ENCODE peak calls at places on chromosomes 11 and 22, in nine cellular contexts. K, C, H, F, G, O, A, R and Y are unnamed samples.

GRCh38 chr11:78019808-78020207 is 3.3 kb downstream of the KCTD14 start:
- DNase-seq in K (no peak), H (no peak), G (no peak), F (no peak), R (no peak), O (no peak), A (no peak), C (no peak), Y (no peak)

GRCh38 chr11:110093407-110094297 is 460 bp downstream of the ZC3H12C start:
- DNase-seq in R (peak), G (peak), F (no peak), H (peak), K (peak), O (peak), C (peak), A (peak), Y (no peak)

GRCh38 chr11:118705111-118705741 is 25.8 kb upstream of the TREH start:
- DNase-seq in H (no peak), G (no peak), C (no peak), R (no peak), K (peak), F (no peak), A (no peak), O (no peak), Y (peak)

GRCh38 chr22:42670921-42671709 is 21.9 kb upstream of the CYB5R3 start:
- DNase-seq in K (peak), R (no peak), H (no peak), A (no peak), F (no peak), G (no peak), C (peak), O (no peak), Y (no peak)

GRCh38 chr11:18540207-18541009 is 13.7 kb upstream of the TSG101 start:
- DNase-seq in O (no peak), A (peak), C (peak), R (no peak), K (no peak), G (no peak), F (peak), H (peak), Y (no peak)

GRCh38 chr22:45538284-45538683 is 35.6 kb downstream of the FBLN1 start:
- DNase-seq in F (no peak), R (peak), H (no peak), G (no peak), C (no peak), K (no peak), A (no peak), O (no peak), Y (no peak)

GRCh38 chr22:30314918-30315317 is 11.8 kb downstream of the TBC1D10A start:
- DNase-seq in A (no peak), F (no peak), C (no peak), O (peak), R (no peak), G (no peak), K (no peak), H (no peak), Y (no peak)

GRCh38 chr22:17772963-17773605 is 1.2 kb downstream of the BID start:
- DNase-seq in C (no peak), K (no peak), O (no peak), F (no peak), A (no peak), H (peak), R (no peak), G (peak), Y (no peak)

GRCh38 chr11:112670806-112671570 is 290.2 kb upstream of the NCAM1 start:
- DNase-seq in C (no peak), R (no peak), H (no peak), A (no peak), F (no peak), O (no peak), G (no peak), K (no peak), Y (no peak)

DNA sequence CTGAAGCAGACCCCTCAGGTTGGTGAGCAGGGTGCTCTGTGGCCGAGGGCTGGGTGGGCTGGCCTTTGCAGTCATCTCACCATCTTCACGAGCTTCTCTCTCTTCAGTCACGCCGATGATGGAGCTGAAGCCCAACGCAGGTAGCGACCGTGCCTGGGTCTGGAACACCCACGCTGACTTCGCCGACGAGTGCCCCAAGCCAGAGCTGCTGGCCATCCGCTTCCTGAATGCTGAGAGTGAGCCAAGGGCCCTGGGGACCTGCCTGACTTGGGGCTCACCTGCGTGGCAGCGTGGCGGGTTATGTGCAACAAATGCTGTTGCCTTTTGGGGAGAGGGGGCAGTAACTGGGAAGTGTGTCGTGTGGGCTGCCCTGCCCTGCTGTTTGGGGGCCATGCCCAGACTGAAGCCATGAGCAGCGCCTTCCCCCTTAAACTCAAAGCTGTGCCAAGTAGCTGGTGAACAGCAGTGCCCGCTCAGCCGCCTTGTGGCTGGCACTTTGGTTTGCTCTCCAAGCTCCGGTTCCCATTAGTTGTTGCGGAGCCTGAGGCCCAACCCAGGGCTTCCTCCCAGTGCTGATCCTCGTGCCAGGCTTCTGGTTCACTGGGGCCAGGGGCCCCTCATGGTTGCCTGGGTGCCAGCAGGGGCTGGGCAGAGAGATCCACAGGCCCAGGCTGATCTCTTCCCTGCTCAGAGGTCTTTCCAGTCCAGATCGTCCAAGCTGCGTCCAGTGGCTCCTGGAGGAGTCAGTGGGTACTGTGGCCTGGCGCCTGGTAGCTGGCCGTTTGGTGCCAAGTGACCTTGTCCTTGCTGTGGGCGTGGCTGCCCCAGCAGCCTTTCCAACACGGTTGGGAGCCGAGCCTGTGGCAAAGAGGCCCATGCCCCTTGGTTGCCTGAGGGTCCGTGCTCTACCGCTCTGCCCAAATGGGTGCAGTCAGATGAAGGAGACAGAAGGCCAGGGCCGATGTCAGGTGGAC is 6.1 kb upstream of the ZDHHC8 start:
- DNase-seq in R (no peak), A (no peak), C (no peak), F (no peak), H (no peak), O (no peak), K (no peak), G (no peak), Y (no peak)
- TF ChIP-seq POLR2AphosphoS5 in R (no peak), A (no peak), C (no peak), F (no peak), H (no peak), O (no peak), K (no peak), G (peak), Y (no peak)

DNA sequence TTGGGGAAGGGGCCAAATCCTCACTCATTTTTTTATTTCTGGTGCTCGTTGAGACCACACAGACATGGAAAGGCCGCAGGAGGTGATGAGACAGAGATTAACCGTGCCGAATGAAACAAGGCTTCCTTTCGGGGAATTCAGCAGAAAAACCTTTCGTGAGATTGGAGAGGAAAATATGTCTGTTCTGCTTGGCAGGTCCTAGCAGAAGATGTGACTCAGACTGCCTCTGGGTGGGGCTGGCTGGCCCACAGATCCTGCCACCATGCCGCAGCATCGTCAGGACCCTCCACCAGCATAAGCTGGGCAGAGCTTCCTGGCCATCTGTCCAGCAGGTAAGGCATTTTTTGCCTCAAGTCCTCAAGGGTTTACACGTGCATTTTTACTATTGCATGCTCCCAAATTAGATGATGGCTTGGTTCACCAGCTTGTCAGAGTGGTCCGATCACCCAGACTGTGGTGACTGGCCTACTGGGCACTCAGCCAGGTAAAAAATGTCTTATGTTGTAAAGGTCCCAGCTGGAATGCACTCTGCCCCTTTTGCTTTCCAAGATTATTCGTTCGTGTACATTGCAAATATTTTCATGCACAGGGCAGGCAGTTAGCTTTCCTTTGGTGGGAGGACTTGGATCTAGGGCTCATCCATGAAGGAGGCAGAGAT is 1.5 kb downstream of the DDB2 start:
- DNase-seq in R (peak), O (no peak), C (peak), H (no peak), G (no peak), F (no peak), K (peak), A (peak), Y (no peak)
- H3K4me3 ChIP-seq in R (peak), O (peak), C (peak), H (peak), G (peak), F (peak), K (peak), A (peak), Y (peak)

GRCh38 chr22:37817705-37818311 is 5.4 kb upstream of the GALR3 start:
- DNase-seq in A (peak), K (peak), F (no peak), H (peak), G (peak), O (peak), R (peak), C (peak), Y (no peak)
- TF ChIP-seq POLR2AphosphoS5 in A (peak), K (peak), F (no peak), H (peak), G (peak), O (peak), R (peak), C (peak), Y (no peak)

GRCh38 chr11:67372993-67373915 is at the start of gene CLCF1:
- DNase-seq in R (no peak), H (peak), G (peak), A (peak), C (no peak), K (peak), F (no peak), O (peak), Y (peak)

GRCh38 chr11:67373916-67374570 is 645 bp upstream of the CLCF1 start:
- DNase-seq in O (peak), G (peak), A (peak), K (peak), C (peak), H (peak), F (peak), R (peak), Y (peak)

GRCh38 chr11:67376022-67376386 is 2.6 kb upstream of the CLCF1 start:
- DNase-seq in O (no peak), F (no peak), A (no peak), C (no peak), K (no peak), R (no peak), H (no peak), G (no peak), Y (no peak)

GRCh38 chr11:67375320-67376021 is 2.1 kb upstream of the CLCF1 start:
- DNase-seq in G (no peak), A (no peak), O (no peak), K (no peak), R (no peak), H (peak), C (no peak), F (no peak), Y (no peak)

DNA sequence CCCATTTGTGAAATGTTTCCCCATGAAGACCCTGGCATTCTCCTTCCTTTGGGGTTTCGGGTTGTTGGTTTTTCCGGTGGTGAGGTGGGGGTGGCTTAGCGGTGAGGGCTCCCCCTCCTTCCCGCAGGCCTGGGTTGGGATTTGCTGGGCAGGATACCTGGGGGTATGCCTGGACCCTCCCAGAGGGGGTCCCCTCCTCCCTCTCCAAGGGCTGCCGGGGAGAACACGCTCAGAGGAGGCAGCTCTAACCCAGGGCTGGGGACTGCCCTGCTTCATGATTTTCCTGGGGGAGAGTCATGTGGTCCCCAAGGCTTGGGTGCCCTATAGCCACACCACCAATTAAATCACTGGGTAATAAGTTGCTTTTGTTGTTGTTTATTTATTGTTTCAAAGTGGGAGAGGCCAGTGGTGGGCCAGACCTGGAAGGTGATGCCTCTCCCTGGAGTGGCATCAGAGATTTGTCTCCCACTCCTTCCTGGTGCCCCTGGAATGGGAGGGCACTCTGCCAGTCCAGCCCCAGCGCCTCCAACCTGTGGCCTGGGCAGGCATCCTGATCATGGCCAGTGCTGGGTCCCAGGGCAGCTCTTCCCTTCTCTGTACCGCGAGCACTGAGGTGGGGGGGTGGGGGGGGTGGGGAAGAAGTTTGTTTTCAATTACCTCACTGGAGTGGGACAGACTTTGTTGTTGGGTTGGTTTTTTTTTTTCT is 1.3 kb upstream of the CLCF1 start:
- DNase-seq in F (no peak), A (no peak), H (no peak), G (peak), O (no peak), C (no peak), K (no peak), R (no peak), Y (no peak)
- H3K4me3 ChIP-seq in F (peak), A (peak), H (peak), G (no peak), O (peak), C (no peak), K (no peak), R (peak), Y (no peak)

GRCh38 chr11:117201906-117202305 is 2.7 kb downstream of the TAGLN start:
- DNase-seq in K (no peak), A (no peak), H (no peak), R (no peak), F (no peak), O (no peak), C (no peak), G (no peak), Y (no peak)
- TF ChIP-seq POLR2AphosphoS5 in K (peak), A (no peak), H (no peak), R (no peak), F (no peak), O (no peak), C (no peak), G (peak), Y (no peak)

DNA sequence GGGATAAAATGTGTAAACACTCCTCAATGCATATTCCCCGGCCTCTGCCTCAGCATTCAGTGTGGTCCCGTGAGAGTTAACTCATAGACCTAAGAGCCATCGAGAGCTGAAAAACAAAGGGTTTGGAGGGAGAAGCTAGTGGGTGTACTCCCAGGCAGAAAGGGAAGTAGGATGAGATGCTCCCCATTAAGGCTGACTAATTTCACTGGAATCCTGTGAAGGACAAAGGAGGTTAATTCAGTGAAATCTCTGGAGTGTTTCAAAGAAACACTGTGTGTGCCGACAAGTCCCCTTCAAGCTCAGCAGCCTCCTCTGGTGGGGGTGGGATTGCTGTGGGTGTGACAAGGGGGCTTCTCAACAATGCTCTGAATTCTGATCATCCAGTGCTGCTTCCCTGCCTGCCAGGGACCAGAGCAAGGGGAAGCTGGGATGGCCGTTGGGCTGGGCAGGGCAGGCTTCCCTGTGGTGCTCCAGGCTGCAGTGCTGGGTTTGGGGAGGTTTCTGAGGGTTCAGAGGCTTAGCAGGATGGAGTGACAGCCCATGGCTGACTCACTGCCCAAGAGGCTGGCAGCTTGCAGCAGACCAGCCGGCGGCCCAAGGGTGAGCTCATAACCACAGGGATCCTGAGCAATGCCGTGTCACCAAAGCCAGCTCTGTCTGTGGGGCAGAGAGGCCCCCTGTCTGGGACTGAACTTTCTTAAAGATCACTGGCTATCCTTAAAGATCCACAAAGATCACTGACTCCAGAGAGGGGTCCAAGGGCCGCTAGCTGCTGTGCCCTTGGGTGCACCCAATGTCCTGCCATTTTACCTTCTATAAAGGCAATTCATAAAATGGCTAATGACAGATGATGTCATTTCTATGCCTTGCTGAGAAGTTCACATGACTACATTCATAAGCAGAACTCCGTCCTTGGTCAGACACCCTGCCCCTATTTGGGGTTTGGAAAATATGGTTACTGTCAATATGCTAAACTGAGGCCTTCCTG is 61.3 kb upstream of the BMAL1 start:
- DNase-seq in G (no peak), F (peak), K (no peak), R (no peak), O (no peak), H (peak), C (peak), A (no peak), Y (no peak)
- H3K4me3 ChIP-seq in G (no peak), F (peak), K (no peak), R (no peak), O (no peak), H (no peak), C (peak), A (peak), Y (no peak)

DNA sequence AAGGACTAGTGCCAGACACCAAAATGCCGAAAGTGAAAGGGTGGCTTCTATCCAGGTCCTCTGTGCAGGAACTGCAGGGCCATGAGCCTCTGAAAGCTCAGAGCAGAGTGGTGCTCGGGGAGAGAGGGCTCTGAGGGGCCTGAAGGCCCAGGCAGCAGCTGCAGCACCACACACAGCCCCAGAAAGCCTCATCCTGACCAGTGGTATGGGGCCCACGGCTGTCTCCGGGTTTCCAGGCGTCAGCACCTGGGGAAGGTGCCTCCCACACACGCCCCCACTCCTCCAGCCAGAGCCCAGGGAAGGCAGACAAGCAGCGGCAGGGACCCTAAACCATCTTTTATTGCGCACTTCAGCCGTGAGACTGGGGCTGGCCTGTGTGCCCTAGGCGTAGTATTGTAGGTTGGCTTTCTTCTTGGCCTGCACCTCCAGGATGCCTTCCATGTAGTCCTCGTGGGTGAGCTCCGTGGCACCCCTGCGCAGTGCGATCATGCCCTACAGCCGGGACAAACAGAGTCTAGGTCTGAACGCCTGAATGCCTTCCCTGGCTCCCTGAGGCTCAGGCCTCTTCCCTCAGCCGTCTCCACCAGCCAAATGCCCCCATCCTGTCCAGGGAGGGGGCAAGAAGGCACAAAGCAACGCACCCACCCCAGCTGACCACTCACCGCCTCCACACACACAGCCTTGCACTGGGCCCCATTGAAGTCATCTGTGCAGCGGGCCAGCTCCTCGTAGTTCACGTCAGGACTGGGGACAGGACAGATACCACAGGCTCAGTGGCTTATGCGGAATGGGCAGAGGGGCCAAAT is 7.6 kb downstream of the PSMC3 start:
- DNase-seq in A (no peak), K (no peak), H (no peak), G (no peak), O (no peak), R (no peak), F (no peak), C (no peak), Y (no peak)
- TF ChIP-seq POLR2AphosphoS5 in A (no peak), K (no peak), H (no peak), G (peak), O (peak), R (no peak), F (peak), C (peak), Y (no peak)

GRCh38 chr11:9506489-9507343 is 45.9 kb downstream of the ZNF143 start:
- DNase-seq in A (peak), O (peak), C (peak), F (peak), H (peak), G (peak), K (peak), R (peak), Y (peak)
- H3K4me3 ChIP-seq in A (no peak), O (no peak), C (no peak), F (no peak), H (no peak), G (no peak), K (no peak), R (no peak), Y (no peak)

GRCh38 chr11:64150051-64150450 is 15.9 kb downstream of the MACROD1 start:
- DNase-seq in C (no peak), F (no peak), K (no peak), O (no peak), H (no peak), A (no peak), G (no peak), R (no peak), Y (no peak)

GRCh38 chr11:64148917-64149617 is 16.8 kb downstream of the MACROD1 start:
- DNase-seq in F (no peak), R (no peak), H (no peak), K (no peak), G (no peak), A (no peak), O (no peak), C (no peak), Y (no peak)

GRCh38 chr11:64146036-64146943 is 19.6 kb downstream of the MACROD1 start:
- DNase-seq in C (peak), R (no peak), F (no peak), K (peak), A (peak), G (peak), H (peak), O (peak), Y (peak)

GRCh38 chr11:64150481-64151239 is 15.3 kb downstream of the MACROD1 start:
- DNase-seq in H (no peak), R (no peak), F (no peak), K (no peak), C (no peak), O (no peak), A (no peak), G (peak), Y (no peak)

GRCh38 chr11:64148200-64148916 is 17.6 kb downstream of the MACROD1 start:
- DNase-seq in R (peak), H (peak), C (peak), G (peak), A (peak), K (peak), F (no peak), O (peak), Y (peak)
- TF ChIP-seq POLR2AphosphoS5 in R (peak), H (no peak), C (no peak), G (peak), A (peak), K (peak), F (no peak), O (no peak), Y (no peak)